ENCODE peak calls at places on chromosomes 3 and 15, in five cellular contexts. J, Z, T, V and R are unnamed samples.

GRCh38 chr15:40100947-40101905 is 7.5 kb downstream of the BMF start:
- DNase-seq in J (no peak), Z (no peak), T (no peak), V (no peak), R (no peak)

GRCh38 chr3:73480187-73480672 is 144.5 kb downstream of the PDZRN3 start:
- DNase-seq in J (no peak), Z (no peak), T (no peak), V (no peak), R (no peak)

GRCh38 chr3:17432237-17432636 is 310.2 kb downstream of the TBC1D5 start:
- DNase-seq in J (no peak), Z (no peak), T (no peak), V (no peak), R (no peak)

GRCh38 chr3:133833880-133834620 is 28.4 kb downstream of the SRPRB start:
- DNase-seq in J (no peak), Z (no peak), T (no peak), V (no peak), R (no peak)

GRCh38 chr15:31525988-31526665 is 199.5 kb downstream of the KLF13 start:
- DNase-seq in J (no peak), Z (no peak), T (no peak), V (no peak), R (no peak)

GRCh38 chr3:78139166-78139565 is 1099.3 kb downstream of the ROBO2 start:
- DNase-seq in J (no peak), Z (no peak), T (no peak), V (no peak), R (no peak)

GRCh38 chr3:50322386-50323091 is at the start of gene HYAL2:
- DNase-seq in J (no peak), Z (no peak), T (no peak), V (no peak), R (no peak)

GRCh38 chr15:62503451-62503850 is 338.4 kb upstream of the C2CD4B start:
- DNase-seq in J (no peak), Z (no peak), T (no peak), V (no peak), R (no peak)

GRCh38 chr3:113094514-113094913 is 103.7 kb downstream of the GTPBP8 start:
- DNase-seq in J (no peak), Z (no peak), T (no peak), V (no peak), R (no peak)

GRCh38 chr3:47634996-47635395 is 56.3 kb upstream of the CSPG5 start:
- DNase-seq in J (no peak), Z (no peak), T (no peak), V (no peak), R (no peak)

GRCh38 chr3:194296832-194297666 is 54.1 kb downstream of the CPN2 start:
- DNase-seq in J (no peak), Z (peak), T (no peak), V (peak), R (no peak)

GRCh38 chr3:126952983-126953660 is 29.8 kb upstream of the PLXNA1 start:
- DNase-seq in J (no peak), Z (no peak), T (no peak), V (no peak), R (no peak)
- TF ChIP-seq SUZ12 in J (no peak), Z (no peak), T (no peak), V (no peak), R (no peak)

GRCh38 chr15:68441045-68441743 is 9.2 kb upstream of the ITGA11 start:
- DNase-seq in J (no peak), Z (no peak), T (no peak), V (no peak), R (no peak)

GRCh38 chr15:68436680-68437079 is 4.7 kb upstream of the ITGA11 start:
- DNase-seq in J (no peak), Z (no peak), T (no peak), V (no peak), R (no peak)

GRCh38 chr15:68442041-68442440 is 10.1 kb upstream of the ITGA11 start:
- DNase-seq in J (no peak), Z (no peak), T (no peak), V (no peak), R (no peak)

GRCh38 chr15:68439506-68439905 is 7.5 kb upstream of the ITGA11 start:
- DNase-seq in J (no peak), Z (no peak), T (no peak), V (no peak), R (no peak)

GRCh38 chr15:68440136-68440535 is 8.2 kb upstream of the ITGA11 start:
- DNase-seq in J (no peak), Z (no peak), T (no peak), V (no peak), R (no peak)
- TF ChIP-seq SUZ12 in J (no peak), Z (no peak), T (no peak), V (no peak), R (no peak)

DNA sequence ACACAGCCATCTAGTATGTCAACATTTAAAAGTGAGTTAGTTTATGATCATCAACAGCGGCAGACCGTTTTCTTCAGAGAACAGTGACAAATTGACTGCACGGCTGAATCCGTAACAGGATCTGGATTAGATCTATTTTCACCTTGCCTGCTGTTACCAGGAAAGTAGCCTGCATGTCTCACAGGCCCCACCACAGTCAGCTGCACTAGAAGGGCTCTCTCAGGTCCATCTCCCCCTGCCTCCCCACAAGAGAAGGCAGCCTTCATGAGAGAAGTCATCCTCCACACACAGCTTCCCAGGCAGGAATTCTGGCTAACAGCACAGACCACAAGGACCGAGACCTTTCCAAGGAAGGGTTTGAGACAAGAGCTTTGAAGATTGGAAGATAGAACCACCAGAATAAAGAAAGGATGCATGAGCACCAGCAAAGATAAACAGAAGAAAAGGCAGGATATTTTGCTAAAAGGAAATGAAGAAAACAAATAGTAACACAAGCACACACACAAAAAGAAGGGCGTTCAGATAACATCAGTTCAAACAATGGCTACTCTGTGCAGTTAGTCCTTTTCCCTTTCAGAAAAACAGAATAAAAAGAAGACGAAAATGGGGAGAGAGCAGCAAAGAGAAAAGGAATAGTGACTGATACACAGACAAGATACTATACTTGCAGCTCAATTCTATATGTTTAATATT is 127.5 kb downstream of the SNRK start:
- DNase-seq in J (no peak), Z (no peak), T (no peak), V (peak), R (peak)
- TF ChIP-seq SUZ12 in J (no peak), Z (no peak), T (no peak), V (no peak), R (no peak)

GRCh38 chr3:152622813-152623167 is 212.1 kb upstream of the P2RY1 start:
- DNase-seq in J (no peak), Z (no peak), T (no peak), V (no peak), R (no peak)
- TF ChIP-seq SUZ12 in J (no peak), Z (no peak), T (no peak), V (no peak), R (no peak)

DNA sequence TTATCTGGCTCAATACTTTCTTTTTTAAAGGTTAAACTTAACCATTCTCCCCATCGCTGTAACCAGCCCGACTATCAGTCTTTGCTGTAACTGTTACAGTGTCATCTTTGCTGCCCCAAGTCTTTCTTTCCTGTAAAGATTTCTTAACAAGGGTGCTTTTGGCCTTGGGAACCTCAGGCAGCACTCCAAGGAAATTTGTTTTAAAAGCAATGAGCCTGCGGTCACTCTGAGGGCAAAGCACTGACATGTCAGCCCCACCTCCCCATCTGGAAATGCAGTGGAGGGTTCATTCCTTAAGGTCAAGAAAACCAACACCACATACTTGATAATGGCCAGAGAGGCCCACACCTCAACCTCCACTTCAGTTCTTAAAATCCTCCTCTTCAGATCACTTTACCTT is 3.2 kb downstream of the TRANK1 start:
- DNase-seq in J (no peak), Z (no peak), T (no peak), V (no peak), R (no peak)
- TF ChIP-seq SUZ12 in J (no peak), Z (no peak), T (no peak), V (no peak), R (no peak)